ENCODE peak calls at places on chromosomes 1 and 21, in seven cellular contexts. H, S, N, B, X, M and C are unnamed samples.
A peak's percentile ranks its signal among the peaks of the same experiment; 100 is the strongest.

GRCh38 chr1:103123321-103123720 is 15.0 kb upstream of the COL11A1 start:
- DNase-seq in B (no peak), N (no peak), X (no peak), S (no peak), H (no peak), M (no peak), C (no peak)

GRCh38 chr1:91349524-91349923 is 55.1 kb downstream of the HFM1 start:
- DNase-seq in M (peak; percentile 9), N (no peak), B (no peak), X (no peak), S (no peak), H (no peak), C (no peak)

GRCh38 chr21:43345746-43346409 is 81.1 kb downstream of the SIK1 start:
- DNase-seq in H (no peak), M (peak; percentile 51), X (no peak), S (peak; percentile 66), N (no peak), B (no peak), C (no peak)

GRCh38 chr1:88878731-88879130 is 12.6 kb downstream of the GTF2B start:
- DNase-seq in M (no peak), H (no peak), B (no peak), S (no peak), X (no peak), N (no peak), C (no peak)

GRCh38 chr1:61907102-61907501 is 164.8 kb downstream of the PATJ start:
- DNase-seq in M (no peak), B (no peak), N (no peak), H (no peak), S (no peak), X (no peak), C (no peak)

GRCh38 chr1:19799233-19799876 is 361 bp downstream of the TMCO4 start:
- DNase-seq in H (peak; percentile 83), M (peak; percentile 57), N (no peak), B (no peak), X (no peak), S (peak; percentile 56), C (peak; percentile 55)

GRCh38 chr1:42740756-42741580 is 932 bp upstream of the CLDN19 start:
- DNase-seq in S (peak; percentile 44), N (no peak), H (peak; percentile 25), M (no peak), B (no peak), X (no peak), C (no peak)

GRCh38 chr1:14415396-14415795 is 183.1 kb upstream of the KAZN start:
- DNase-seq in B (no peak), H (peak; percentile 33), N (no peak), X (no peak), S (no peak), M (peak; percentile 54), C (no peak)

GRCh38 chr1:201356701-201357100 is 20.8 kb downstream of the TNNT2 start:
- DNase-seq in M (no peak), S (no peak), H (no peak), X (no peak), N (no peak), B (no peak), C (no peak)

GRCh38 chr1:244304156-244304555 is 147.6 kb downstream of the ADSS2 start:
- DNase-seq in S (no peak), B (no peak), H (no peak), M (no peak), X (no peak), N (no peak), C (peak; percentile 70)

GRCh38 chr1:238384381-238384780 is 493.7 kb upstream of the ZP4 start:
- DNase-seq in S (no peak), H (no peak), X (no peak), N (no peak), M (no peak), B (no peak), C (no peak)

GRCh38 chr1:161727343-161727924 is 6.1 kb downstream of the FCRLB start:
- DNase-seq in S (no peak), X (no peak), B (no peak), N (no peak), H (no peak), M (no peak), C (no peak)

GRCh38 chr21:38780879-38781278 is 24.9 kb upstream of the ETS2 start:
- DNase-seq in H (no peak), X (no peak), S (no peak), N (no peak), B (peak; percentile 34), M (no peak), C (no peak)

GRCh38 chr1:32816676-32817158 is 441 bp downstream of the YARS1 start:
- DNase-seq in H (peak; percentile 44), N (no peak), B (no peak), X (no peak), S (peak; percentile 10), M (peak; percentile 62), C (peak; percentile 16)

GRCh38 chr1:226226601-226227000 is 3.1 kb downstream of the MIXL1 start:
- DNase-seq in H (no peak), S (no peak), B (no peak), X (no peak), N (no peak), M (no peak), C (no peak)

GRCh38 chr1:32372149-32372756 is 9.9 kb downstream of the TSSK3 start:
- DNase-seq in X (no peak), B (peak; percentile 61), N (no peak), H (no peak), S (no peak), M (no peak), C (no peak)

GRCh38 chr1:7303554-7304347 is 467.3 kb upstream of the VAMP3 start:
- DNase-seq in S (no peak), H (no peak), N (no peak), M (no peak), B (no peak), X (no peak), C (no peak)

GRCh38 chr1:156464825-156465452 is 35.6 kb downstream of the MEF2D start:
- DNase-seq in X (no peak), N (no peak), S (no peak), B (no peak), M (no peak), H (peak; percentile 8), C (no peak)

GRCh38 chr1:45802343-45803298 is 791 bp upstream of the MAST2 start:
- DNase-seq in S (peak; percentile 84), X (peak; percentile 57), H (peak; percentile 81), B (no peak), M (peak; percentile 89), N (peak; percentile 53), C (no peak)

GRCh38 chr1:3746389-3746783 is 5.9 kb upstream of the CCDC27 start:
- DNase-seq in X (no peak), S (no peak), B (no peak), H (no peak), M (no peak), N (peak; percentile 27), C (no peak)

GRCh38 chr1:174692313-174692712 is 244.5 kb downstream of the GPR52 start:
- DNase-seq in X (peak; percentile 7), N (no peak), M (peak; percentile 27), S (peak; percentile 46), B (no peak), H (no peak), C (no peak)

GRCh38 chr1:29513357-29513756 is 277.0 kb downstream of the PTPRU start:
- DNase-seq in S (peak; percentile 35), N (peak; percentile 43), H (peak; percentile 60), M (peak; percentile 83), X (peak; percentile 84), B (peak; percentile 9), C (peak; percentile 63)

GRCh38 chr1:29516063-29516820 is 279.9 kb downstream of the PTPRU start:
- DNase-seq in S (no peak), X (no peak), M (no peak), H (no peak), B (no peak), N (no peak), C (no peak)

GRCh38 chr1:29514361-29515187 is 278.3 kb downstream of the PTPRU start:
- DNase-seq in X (no peak), M (no peak), H (peak; percentile 51), S (no peak), B (no peak), N (no peak), C (no peak)

GRCh38 chr1:29517251-29518080 is 281.1 kb downstream of the PTPRU start:
- DNase-seq in S (no peak), X (no peak), N (no peak), B (no peak), H (no peak), M (no peak), C (no peak)

GRCh38 chr1:29515188-29515955 is 279.1 kb downstream of the PTPRU start:
- DNase-seq in M (no peak), N (no peak), B (no peak), S (no peak), H (peak; percentile 44), X (no peak), C (no peak)
- TF ChIP-seq JUND in M (no peak), N (no peak), B (no peak), S (no peak), H (no peak), X (no peak), C (no peak)

GRCh38 chr1:1250828-1251284 is 4.3 kb upstream of the C1QTNF12 start:
- DNase-seq in N (no peak), B (peak; percentile 53), X (no peak), M (no peak), S (no peak), H (no peak), C (no peak)
- TF ChIP-seq JUND in N (no peak), B (no peak), X (no peak), M (no peak), S (no peak), H (no peak), C (no peak)

DNA sequence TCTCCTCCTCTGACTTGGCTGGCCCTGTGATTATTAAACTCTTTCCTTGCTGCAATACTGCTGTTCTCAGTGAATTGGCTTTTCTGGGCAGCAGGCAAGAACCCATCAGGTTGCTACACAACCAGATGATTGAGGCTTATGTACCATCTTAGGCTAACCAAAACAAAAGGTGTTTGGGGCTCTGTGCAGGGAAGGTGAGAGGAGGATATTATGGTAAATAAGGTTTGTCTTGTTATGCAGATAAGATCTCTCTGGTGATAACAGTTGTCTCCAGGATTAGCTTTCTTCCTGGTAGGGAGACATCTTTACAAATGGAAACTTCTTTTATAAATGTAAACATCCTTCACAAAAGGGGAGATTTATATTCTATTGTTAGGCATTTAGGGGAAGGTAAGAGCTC is 44.5 kb upstream of the GORAB start:
- DNase-seq in B (no peak), H (no peak), N (no peak), X (no peak), S (no peak), M (no peak), C (no peak)
- TF ChIP-seq JUND in B (no peak), H (no peak), N (no peak), X (no peak), S (no peak), M (no peak), C (no peak)

DNA sequence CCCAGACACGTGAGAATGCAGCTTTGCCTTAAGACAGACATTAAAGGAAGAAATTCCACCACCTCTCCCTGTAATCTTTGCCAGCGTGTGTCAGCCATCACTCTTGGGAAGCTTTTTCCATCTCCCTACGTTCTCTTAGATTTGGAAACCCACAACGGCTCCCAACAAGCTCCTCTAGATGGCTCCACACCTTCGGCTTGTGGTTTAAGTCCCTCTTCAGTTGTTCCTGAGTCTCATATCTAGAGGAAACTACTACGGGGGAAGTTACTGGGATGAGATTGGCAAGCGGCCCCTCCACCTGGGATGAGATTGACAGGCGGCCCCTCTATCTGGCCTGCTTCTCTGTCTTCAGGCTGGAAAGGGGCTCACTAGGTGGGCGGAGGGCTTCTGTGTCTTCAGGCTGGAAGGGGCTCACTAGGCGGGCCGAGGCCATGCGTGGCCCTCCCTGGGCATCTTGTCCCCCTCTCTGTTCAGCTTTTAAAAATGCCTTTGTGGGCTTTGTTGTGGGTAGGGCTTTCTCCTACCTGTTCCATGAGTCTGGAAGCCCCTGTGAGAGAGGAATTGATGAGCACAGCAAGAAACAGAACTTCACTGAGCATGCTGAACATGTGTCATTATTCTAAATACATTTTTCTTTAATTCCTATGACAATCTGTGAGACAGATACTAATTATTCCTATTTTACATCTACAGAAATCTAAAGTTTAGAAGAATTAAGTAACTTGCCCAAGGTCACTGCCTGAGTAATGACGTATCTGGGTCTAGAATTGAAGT is 670.5 kb downstream of the KIF26B start:
- DNase-seq in X (no peak), M (no peak), H (no peak), N (no peak), S (no peak), B (no peak), C (peak; percentile 21)
- TF ChIP-seq JUND in X (no peak), M (no peak), H (no peak), N (no peak), S (no peak), B (no peak), C (no peak)